ENCODE peak calls at places on chromosomes 2 and 18, in eight cellular contexts. J is CD8-positive, alpha-beta T cell; F is A549; V is neural progenitor cell; N is GM23248; I is heart left ventricle; M is left ventricle myocardium inferior; B is GM23338. L is an unnamed sample.
A peak's percentile ranks its signal among the peaks of the same experiment; 100 is the strongest.

GRCh38 chr2:45043171-45043570 is 33.9 kb upstream of the SIX2 start:
- DNase-seq in J (no peak), F (no peak), V (no peak), N (no peak), I (no peak), M (no peak), B (no peak), L (no peak)

GRCh38 chr18:11050966-11051365 is 98.4 kb downstream of the PIEZO2 start:
- DNase-seq in J (no peak), F (no peak), V (no peak), N (no peak), I (no peak), M (no peak), B (no peak), L (no peak)

GRCh38 chr18:45677408-45677807 is 46.6 kb upstream of the SLC14A1 start:
- DNase-seq in J (no peak), F (no peak), V (no peak), N (no peak), I (no peak), M (no peak), B (no peak), L (no peak)

GRCh38 chr2:183964565-183964964 is 633.8 kb upstream of the ZNF804A start:
- DNase-seq in J (no peak), F (no peak), V (no peak), N (no peak), I (no peak), M (no peak), B (no peak), L (no peak)

GRCh38 chr2:171952276-171952675 is 30.0 kb downstream of the HAT1 start:
- DNase-seq in J (no peak), F (no peak), V (no peak), N (no peak), I (no peak), M (no peak), B (no peak), L (no peak)

GRCh38 chr18:48922801-48923730 is 27.7 kb downstream of the SMAD7 start:
- DNase-seq in J (no peak), F (no peak), V (peak; percentile 27), N (peak; percentile 96), I (peak; percentile 60), M (peak; percentile 72), B (peak; percentile 41), L (peak; percentile 88)

GRCh38 chr18:23397907-23398306 is 55.2 kb upstream of the RIOK3 start:
- DNase-seq in J (no peak), F (no peak), V (no peak), N (no peak), I (no peak), M (no peak), B (no peak), L (no peak)

GRCh38 chr2:224957540-224958465 is 84.5 kb downstream of the DOCK10 start:
- DNase-seq in J (no peak), F (no peak), V (no peak), N (peak; percentile 51), I (no peak), M (no peak), B (no peak), L (no peak)

GRCh38 chr2:239466755-239467271 is 66.0 kb upstream of the HDAC4 start:
- DNase-seq in J (no peak), F (no peak), V (no peak), N (no peak), I (no peak), M (no peak), B (no peak), L (peak; percentile 44)

GRCh38 chr2:152740743-152741328 is 22.4 kb downstream of the ARL6IP6 start:
- DNase-seq in J (no peak), F (peak; percentile 72), V (peak; percentile 20), N (peak; percentile 77), I (no peak), M (no peak), B (peak; percentile 55), L (no peak)

GRCh38 chr2:215611609-215612386 is 175.9 kb upstream of the FN1 start:
- DNase-seq in J (no peak), F (no peak), V (no peak), N (no peak), I (no peak), M (no peak), B (no peak), L (no peak)

GRCh38 chr2:100906131-100906530 is 86.2 kb downstream of the NPAS2 start:
- DNase-seq in J (no peak), F (no peak), V (no peak), N (no peak), I (no peak), M (no peak), B (no peak), L (no peak)

GRCh38 chr2:19845323-19845920 is 56.4 kb downstream of the TTC32 start:
- DNase-seq in J (no peak), F (no peak), V (no peak), N (no peak), I (no peak), M (no peak), B (no peak), L (no peak)

GRCh38 chr2:95271381-95271971 is 2.8 kb upstream of the PROM2 start:
- DNase-seq in J (no peak), F (no peak), V (no peak), N (no peak), I (peak; percentile 16), M (no peak), B (no peak), L (no peak)

GRCh38 chr2:231627384-231628156 is 34.9 kb downstream of the TEX44 start:
- DNase-seq in J (no peak), F (no peak), V (no peak), N (peak; percentile 60), I (no peak), M (no peak), B (peak; percentile 15), L (no peak)

GRCh38 chr18:26721876-26722581 is 143.5 kb downstream of the AQP4 start:
- DNase-seq in J (no peak), F (no peak), V (no peak), N (no peak), I (no peak), M (no peak), B (no peak), L (no peak)

GRCh38 chr2:202780514-202781021 is 91.0 kb downstream of the ICA1L start:
- DNase-seq in J (no peak), F (peak; percentile 17), V (no peak), N (peak; percentile 81), I (no peak), M (no peak), B (no peak), L (no peak)

DNA sequence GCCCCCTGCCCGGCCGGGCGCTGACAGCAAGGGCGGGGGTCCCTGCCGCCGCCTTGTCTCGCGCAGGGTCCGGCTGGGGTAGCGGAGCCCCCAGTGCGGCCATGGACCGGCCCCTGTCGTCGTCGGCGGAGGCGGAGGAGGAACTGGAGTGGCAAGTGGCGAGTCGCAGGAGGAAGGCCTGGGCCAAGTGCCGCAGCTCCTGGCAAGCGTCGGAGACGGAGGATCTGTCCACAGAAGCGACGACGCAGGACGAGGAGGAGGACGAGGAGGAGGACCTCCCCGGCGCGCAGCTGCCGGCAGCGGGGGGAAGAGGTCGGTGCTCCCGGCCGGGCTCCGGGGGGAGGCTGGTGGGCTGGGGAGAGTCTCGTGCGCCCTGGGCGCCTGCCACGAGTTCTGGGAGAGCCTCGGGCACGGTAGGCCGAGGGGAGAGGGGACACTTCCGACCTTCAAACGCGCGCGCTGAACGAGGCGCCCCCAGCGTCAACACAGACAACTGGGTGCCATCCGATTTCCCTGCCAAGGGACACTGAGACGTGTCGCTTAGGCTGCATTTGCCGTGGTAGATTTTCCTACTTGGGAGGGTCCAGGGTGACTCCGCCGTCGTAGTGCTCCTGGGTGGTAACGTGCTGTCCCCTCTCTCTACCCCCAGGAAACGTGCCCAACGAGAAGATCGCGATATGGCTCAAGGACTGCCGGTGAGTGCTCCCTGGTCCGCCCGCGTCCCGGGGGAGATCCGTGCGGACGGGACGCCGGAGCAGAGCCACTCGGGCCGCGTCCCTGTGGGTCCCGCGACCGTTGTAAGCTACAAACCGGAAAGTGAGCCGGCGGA is 650 bp downstream of the ITPRID2 start:
- DNase-seq in J (peak; percentile 62), F (peak; percentile 81), V (peak; percentile 80), N (peak; percentile 79), I (peak; percentile 83), M (peak; percentile 77), B (peak; percentile 60), L (peak; percentile 81)
- H3K4me1 ChIP-seq in J (peaks cover 19% of the 10 kb centered on the region), F (peaks cover 58% of the 10 kb centered on the region), V (peaks cover 9% of the 10 kb centered on the region), N (peaks cover 37% of the 10 kb centered on the region), I (peaks cover 54% of the 10 kb centered on the region), M (peaks cover 67% of the 10 kb centered on the region), B (peaks cover 8% of the 10 kb centered on the region), L (no peaks in the 10 kb centered on the region)

DNA sequence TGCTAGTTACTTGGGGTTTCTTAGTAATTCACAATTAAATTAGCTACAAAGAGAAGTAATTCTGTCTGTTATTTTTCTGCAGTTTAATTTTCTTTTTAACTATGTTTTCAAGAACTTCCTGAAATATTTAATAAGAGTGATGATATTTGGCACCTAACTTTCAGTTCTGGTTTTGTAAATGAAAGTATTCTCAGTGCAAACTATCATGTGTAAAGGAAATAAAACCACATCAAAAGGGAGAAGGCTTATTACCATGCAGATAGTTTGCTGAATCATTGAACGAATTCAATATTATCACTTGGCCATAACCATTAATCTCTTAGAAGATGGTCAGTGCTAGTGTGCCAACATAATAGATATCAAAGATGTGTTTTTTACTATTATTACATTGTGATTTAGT is 29.2 kb downstream of the DYTN start:
- DNase-seq in J (no peak), F (no peak), V (no peak), N (no peak), I (no peak), M (no peak), B (no peak), L (no peak)
- H3K4me3 ChIP-seq in J (no peak overlapping the region), F (no peak overlapping the region), V (no peak overlapping the region), N (no peak overlapping the region), I (no peak overlapping the region), M (no peak overlapping the region), B (no peak overlapping the region), L (no peak overlapping the region)

GRCh38 chr2:135547311-135547710 is 16.0 kb downstream of the R3HDM1 start:
- DNase-seq in J (no peak), F (no peak), V (no peak), N (no peak), I (no peak), M (no peak), B (no peak), L (no peak)

GRCh38 chr2:135551356-135551755 is 20.1 kb downstream of the R3HDM1 start:
- DNase-seq in J (no peak), F (no peak), V (no peak), N (no peak), I (no peak), M (no peak), B (no peak), L (no peak)

GRCh38 chr2:135546432-135546831 is 15.1 kb downstream of the R3HDM1 start:
- DNase-seq in J (no peak), F (no peak), V (no peak), N (no peak), I (no peak), M (no peak), B (no peak), L (no peak)
- H3K27ac ChIP-seq in J (no peak overlapping the region), F (no peak overlapping the region), V (no peak overlapping the region), N (no peak overlapping the region), I (no peak overlapping the region), M (no peak overlapping the region), B (no peak overlapping the region), L (no peak overlapping the region)

GRCh38 chr2:119932809-119933208 is 80.1 kb upstream of the EPB41L5 start:
- DNase-seq in J (no peak), F (no peak), V (no peak), N (no peak), I (no peak), M (no peak), B (no peak), L (no peak)

GRCh38 chr2:119934319-119934718 is 78.6 kb upstream of the EPB41L5 start:
- DNase-seq in J (no peak), F (no peak), V (no peak), N (no peak), I (no peak), M (no peak), B (no peak), L (no peak)

GRCh38 chr2:119929537-119929936 is 83.3 kb upstream of the EPB41L5 start:
- DNase-seq in J (peak; percentile 25), F (no peak), V (no peak), N (no peak), I (no peak), M (no peak), B (no peak), L (no peak)
- H3K4me1 ChIP-seq in J (peaks cover 70% of the 10 kb centered on the region), F (no peaks in the 10 kb centered on the region), V (no peaks in the 10 kb centered on the region), N (no peaks in the 10 kb centered on the region), I (no peaks in the 10 kb centered on the region), M (no peaks in the 10 kb centered on the region), B (no peaks in the 10 kb centered on the region), L (no peaks in the 10 kb centered on the region)